ENCODE peak calls at places on chromosome 12, in six cellular contexts. One of them, this sample, is unnamed.

GRCh38 chr12:65903680-65904403 is 79.6 kb downstream of the HMGA2 start:
- DNase-seq in K562: no peak
- DNase-seq in SK-N-SH: no peak
- DNase-seq in HepG2: no peak
- DNase-seq in A549: no peak
- DNase-seq in H1: no peak
- DNase-seq in this sample: no peak

GRCh38 chr12:24256636-24257150 is 307.2 kb upstream of the SOX5 start:
- DNase-seq in H1: no peak
- DNase-seq in HepG2: no peak
- DNase-seq in K562: no peak
- DNase-seq in A549: no peak
- DNase-seq in SK-N-SH: no peak
- DNase-seq in this sample: no peak

GRCh38 chr12:98745578-98746391 is 100.7 kb downstream of the APAF1 start:
- DNase-seq in K562: no peak
- DNase-seq in HepG2: no peak
- DNase-seq in H1: no peak
- DNase-seq in SK-N-SH: peak; percentile 48
- DNase-seq in A549: no peak
- DNase-seq in this sample: no peak

GRCh38 chr12:57215668-57216013 is 953 bp upstream of the NXPH4 start:
- DNase-seq in A549: no peak
- DNase-seq in H1: no peak
- DNase-seq in HepG2: no peak
- DNase-seq in SK-N-SH: no peak
- DNase-seq in K562: no peak
- DNase-seq in this sample: no peak

GRCh38 chr12:71626098-71626497 is 37.5 kb downstream of the ZFC3H1 start:
- DNase-seq in K562: no peak
- DNase-seq in A549: no peak
- DNase-seq in SK-N-SH: no peak
- DNase-seq in HepG2: no peak
- DNase-seq in H1: no peak
- DNase-seq in this sample: no peak

GRCh38 chr12:51056242-51056641 is 8.1 kb downstream of the LETMD1 start:
- DNase-seq in A549: no peak
- DNase-seq in SK-N-SH: no peak
- DNase-seq in H1: no peak
- DNase-seq in K562: no peak
- DNase-seq in HepG2: no peak
- DNase-seq in this sample: no peak

GRCh38 chr12:92140919-92141536 is 4.6 kb downstream of the BTG1 start:
- DNase-seq in HepG2: no peak
- DNase-seq in H1: no peak
- DNase-seq in A549: no peak
- DNase-seq in K562: no peak
- DNase-seq in SK-N-SH: no peak
- DNase-seq in this sample: no peak

GRCh38 chr12:68267892-68268396 is 14.5 kb upstream of the IL22 start:
- DNase-seq in A549: no peak
- DNase-seq in HepG2: no peak
- DNase-seq in K562: no peak
- DNase-seq in SK-N-SH: no peak
- DNase-seq in H1: no peak
- DNase-seq in this sample: no peak

GRCh38 chr12:38775457-38775856 is 129.9 kb downstream of the CPNE8 start:
- DNase-seq in H1: no peak
- DNase-seq in HepG2: no peak
- DNase-seq in SK-N-SH: no peak
- DNase-seq in A549: no peak
- DNase-seq in K562: no peak
- DNase-seq in this sample: peak; percentile 76

GRCh38 chr12:112463478-112463877 is 44.7 kb downstream of the PTPN11 start:
- DNase-seq in SK-N-SH: no peak
- DNase-seq in HepG2: no peak
- DNase-seq in K562: no peak
- DNase-seq in H1: no peak
- DNase-seq in A549: no peak
- DNase-seq in this sample: peak; percentile 16

GRCh38 chr12:79982371-79983062 is 47.6 kb upstream of the PPP1R12A start:
- DNase-seq in K562: no peak
- DNase-seq in A549: no peak
- DNase-seq in SK-N-SH: no peak
- DNase-seq in HepG2: no peak
- DNase-seq in H1: no peak
- DNase-seq in this sample: no peak

GRCh38 chr12:48813464-48814312 is 4.6 kb upstream of the CACNB3 start:
- DNase-seq in A549: no peak
- DNase-seq in H1: no peak
- DNase-seq in SK-N-SH: no peak
- DNase-seq in K562: no peak
- DNase-seq in HepG2: no peak
- DNase-seq in this sample: no peak

GRCh38 chr12:48817957-48818830 is at the start of gene CACNB3:
- DNase-seq in A549: peak; percentile 70
- DNase-seq in HepG2: no peak
- DNase-seq in K562: peak; percentile 73
- DNase-seq in H1: no peak
- DNase-seq in SK-N-SH: peak; percentile 90
- DNase-seq in this sample: no peak

GRCh38 chr12:48814313-48815280 is 3.7 kb upstream of the CACNB3 start:
- DNase-seq in A549: peak; percentile 87
- DNase-seq in SK-N-SH: peak; percentile 96
- DNase-seq in HepG2: peak; percentile 42
- DNase-seq in H1: no peak
- DNase-seq in K562: peak; percentile 90
- DNase-seq in this sample: peak; percentile 31

GRCh38 chr12:48816148-48816854 is 2.0 kb upstream of the CACNB3 start:
- DNase-seq in A549: no peak
- DNase-seq in H1: no peak
- DNase-seq in K562: no peak
- DNase-seq in SK-N-SH: no peak
- DNase-seq in HepG2: no peak
- DNase-seq in this sample: no peak

GRCh38 chr12:48815281-48816110 is 2.8 kb upstream of the CACNB3 start:
- DNase-seq in K562: peak; percentile 91
- DNase-seq in H1: no peak
- DNase-seq in A549: peak; percentile 69
- DNase-seq in HepG2: peak; percentile 41
- DNase-seq in SK-N-SH: peak; percentile 89
- DNase-seq in this sample: no peak
- TF ChIP-seq CHD2 in K562: no peak
- TF ChIP-seq CHD2 in H1: no peak
- TF ChIP-seq CHD2 in A549: no peak
- TF ChIP-seq CHD2 in HepG2: no peak
- TF ChIP-seq CHD2 in SK-N-SH: no peak
- TF ChIP-seq CHD2 in this sample: no peak

GRCh38 chr12:122079532-122080081 is 1.1 kb downstream of the MLXIP start:
- DNase-seq in K562: no peak
- DNase-seq in HepG2: no peak
- DNase-seq in SK-N-SH: no peak
- DNase-seq in A549: no peak
- DNase-seq in H1: no peak
- DNase-seq in this sample: no peak

GRCh38 chr12:122082621-122083356 is 4.2 kb downstream of the MLXIP start:
- DNase-seq in HepG2: no peak
- DNase-seq in K562: peak; percentile 73
- DNase-seq in SK-N-SH: no peak
- DNase-seq in H1: no peak
- DNase-seq in A549: no peak
- DNase-seq in this sample: no peak

GRCh38 chr12:122081697-122082221 is 3.2 kb downstream of the MLXIP start:
- DNase-seq in SK-N-SH: no peak
- DNase-seq in H1: no peak
- DNase-seq in K562: peak; percentile 52
- DNase-seq in HepG2: no peak
- DNase-seq in A549: no peak
- DNase-seq in this sample: peak; percentile 58

GRCh38 chr12:122080149-122081107 is 1.9 kb downstream of the MLXIP start:
- DNase-seq in HepG2: no peak
- DNase-seq in SK-N-SH: peak; percentile 76
- DNase-seq in K562: peak; percentile 53
- DNase-seq in A549: peak; percentile 41
- DNase-seq in H1: no peak
- DNase-seq in this sample: no peak

DNA sequence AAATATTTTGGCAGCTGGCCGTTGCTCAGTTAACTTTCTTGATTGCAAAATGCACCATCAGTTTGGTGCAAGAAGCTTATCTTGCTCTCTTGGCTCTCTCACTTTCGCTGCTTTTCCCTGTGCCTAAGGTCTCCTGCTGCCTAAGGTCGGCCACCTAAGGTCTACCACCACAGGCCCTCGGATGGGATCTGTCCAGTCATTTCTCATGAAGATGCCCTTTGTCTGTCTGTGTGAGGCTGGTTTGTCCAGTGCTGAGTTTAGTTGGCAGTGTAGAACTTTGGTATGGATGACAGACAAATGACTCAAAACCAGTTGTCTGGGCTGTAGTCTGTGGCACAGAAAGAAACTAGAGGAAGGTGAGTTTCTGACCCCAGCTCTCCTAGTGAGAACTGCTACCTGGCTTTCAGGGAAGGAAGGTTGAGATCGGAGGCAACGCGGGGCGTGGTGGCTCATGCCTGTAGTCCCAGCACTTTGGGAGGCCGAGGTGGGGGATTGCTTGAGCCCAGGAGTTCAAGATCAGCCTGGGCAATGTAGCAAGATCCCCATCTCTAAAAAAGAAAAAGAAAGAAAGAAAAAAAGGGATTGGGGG is 2.6 kb downstream of the MLXIP start:
- DNase-seq in H1: no peak
- DNase-seq in K562: peak; percentile 51
- DNase-seq in A549: no peak
- DNase-seq in SK-N-SH: no peak
- DNase-seq in HepG2: no peak
- DNase-seq in this sample: no peak
- TF ChIP-seq CHD2 in H1: no peak
- TF ChIP-seq CHD2 in K562: no peak
- TF ChIP-seq CHD2 in A549: no peak
- TF ChIP-seq CHD2 in SK-N-SH: no peak
- TF ChIP-seq CHD2 in HepG2: no peak
- TF ChIP-seq CHD2 in this sample: no peak

GRCh38 chr12:116714175-116714574 is 23.7 kb downstream of the SPRING1 start:
- DNase-seq in A549: no peak
- DNase-seq in HepG2: no peak
- DNase-seq in H1: no peak
- DNase-seq in SK-N-SH: no peak
- DNase-seq in K562: no peak
- DNase-seq in this sample: no peak
- TF ChIP-seq CHD2 in A549: no peak
- TF ChIP-seq CHD2 in HepG2: no peak
- TF ChIP-seq CHD2 in H1: no peak
- TF ChIP-seq CHD2 in SK-N-SH: no peak
- TF ChIP-seq CHD2 in K562: no peak
- TF ChIP-seq CHD2 in this sample: no peak

GRCh38 chr12:52445876-52446275 is 6.1 kb downstream of the KRT6B start:
- DNase-seq in A549: no peak
- DNase-seq in K562: no peak
- DNase-seq in SK-N-SH: no peak
- DNase-seq in H1: no peak
- DNase-seq in HepG2: no peak
- DNase-seq in this sample: no peak

GRCh38 chr12:52442600-52443061 is 8.5 kb upstream of the KRT75 start:
- DNase-seq in A549: peak; percentile 51
- DNase-seq in K562: no peak
- DNase-seq in HepG2: no peak
- DNase-seq in SK-N-SH: no peak
- DNase-seq in H1: peak; percentile 39
- DNase-seq in this sample: no peak

GRCh38 chr12:52444647-52445595 is 7.0 kb downstream of the KRT6B start:
- DNase-seq in H1: no peak
- DNase-seq in SK-N-SH: no peak
- DNase-seq in A549: no peak
- DNase-seq in HepG2: no peak
- DNase-seq in K562: no peak
- DNase-seq in this sample: no peak

GRCh38 chr12:52443966-52444365 is 8.0 kb downstream of the KRT6B start:
- DNase-seq in SK-N-SH: no peak
- DNase-seq in A549: no peak
- DNase-seq in HepG2: no peak
- DNase-seq in H1: no peak
- DNase-seq in K562: no peak
- DNase-seq in this sample: no peak

DNA sequence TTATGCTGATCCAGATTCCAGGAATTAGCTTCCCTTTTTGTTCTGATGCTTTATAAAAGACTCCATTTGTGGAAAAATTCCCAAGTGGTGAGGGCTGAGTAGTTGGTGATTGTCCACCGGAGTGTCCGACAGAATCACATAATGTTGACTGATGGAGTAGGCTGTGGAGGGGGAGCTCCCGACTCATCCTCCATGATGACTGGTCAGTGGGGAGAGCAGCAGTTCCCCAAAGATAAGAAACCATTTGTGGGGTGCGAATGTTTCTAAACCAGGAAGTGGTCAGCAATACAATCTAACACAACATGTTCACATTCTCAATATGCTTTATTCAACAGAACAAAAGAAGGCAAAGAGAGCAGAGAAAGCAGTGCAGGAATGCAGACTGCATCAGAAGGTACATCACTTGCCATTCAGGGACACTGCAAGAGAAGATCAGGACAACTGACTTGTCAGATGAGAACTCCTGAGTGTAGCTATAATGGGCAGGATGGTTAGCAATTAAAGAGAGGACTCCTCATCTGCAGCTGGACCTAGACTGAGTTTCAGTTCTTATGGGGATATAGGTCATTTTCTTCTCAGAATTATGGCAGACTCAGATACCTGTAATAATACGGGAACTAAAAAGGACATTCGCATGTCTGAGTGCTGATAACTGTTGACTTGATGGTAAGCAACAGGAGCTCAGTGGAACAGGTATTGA is 5.5 kb downstream of the KRT6B start:
- DNase-seq in HepG2: no peak
- DNase-seq in SK-N-SH: no peak
- DNase-seq in K562: no peak
- DNase-seq in H1: no peak
- DNase-seq in A549: no peak
- DNase-seq in this sample: no peak
- TF ChIP-seq CHD2 in HepG2: no peak
- TF ChIP-seq CHD2 in SK-N-SH: no peak
- TF ChIP-seq CHD2 in K562: no peak
- TF ChIP-seq CHD2 in H1: no peak
- TF ChIP-seq CHD2 in A549: no peak
- TF ChIP-seq CHD2 in this sample: no peak